ENCODE peak calls at places on chromosomes 6 and 20, in seven cellular contexts. G is AML-193; W is AG09309; N is activated naive CD8-positive, alpha-beta T cell treated with anti-CD3 and anti-CD28 coated beads, Interleukin-2, amount 50 U/mL, for 24 hours; P is activated CD8-positive, alpha-beta memory T cell treated with anti-CD3 and anti-CD28 coated beads, Interleukin-2, amount 10 ng/mL, durations not matched to agents 7 days and 5 days; C is NK-92 treated with Interleukin-12 subunit alpha and Interleukin-12 subunit beta, amount 100 ng/mL, for 24 hours; Z is posterior cingulate gyrus. T is an unnamed sample.

GRCh38 chr20:20261159-20261558 is 106.7 kb upstream of the INSM1 start:
- DNase-seq in N (no peak), Z (no peak), P (no peak), W (no peak), C (no peak), G (peak), T (no peak)

GRCh38 chr6:142302427-142303190 is 802 bp downstream of the ADGRG6 start:
- DNase-seq in W (no peak), P (no peak), Z (no peak), G (no peak), N (no peak), C (no peak), T (no peak)

GRCh38 chr6:7727150-7727950 is 1.5 kb downstream of the BMP6 start:
- DNase-seq in Z (peak), P (no peak), N (peak), C (no peak), W (no peak), G (no peak), T (peak)

GRCh38 chr6:105326216-105326615 is 76.7 kb downstream of the PREP start:
- DNase-seq in P (no peak), N (no peak), Z (no peak), G (no peak), W (no peak), C (no peak), T (no peak)

GRCh38 chr20:52747736-52748135 is 224.4 kb upstream of the TSHZ2 start:
- DNase-seq in W (no peak), N (no peak), G (no peak), Z (no peak), C (no peak), P (no peak), T (no peak)

GRCh38 chr6:157491571-157492232 is 110.7 kb downstream of the ZDHHC14 start:
- DNase-seq in Z (no peak), C (no peak), N (no peak), P (no peak), G (no peak), W (no peak), T (no peak)

GRCh38 chr20:10784337-10785183 is 110.8 kb upstream of the JAG1 start:
- DNase-seq in G (no peak), Z (no peak), P (no peak), C (no peak), W (no peak), N (no peak), T (no peak)

GRCh38 chr6:87697581-87698552 is 4.2 kb downstream of the AKIRIN2 start:
- DNase-seq in G (peak), C (no peak), N (no peak), Z (no peak), P (no peak), W (peak), T (no peak)

GRCh38 chr6:164014716-164015484 is 600.4 kb downstream of the QKI start:
- DNase-seq in C (no peak), P (no peak), W (no peak), N (no peak), Z (no peak), G (no peak), T (no peak)

GRCh38 chr20:35673884-35674283 is 9.2 kb upstream of the CPNE1 start:
- DNase-seq in C (no peak), Z (no peak), G (no peak), N (no peak), W (no peak), P (no peak), T (no peak)

GRCh38 chr6:111804627-111805235 is 68.5 kb downstream of the FYN start:
- DNase-seq in N (peak), W (peak), Z (no peak), C (peak), G (no peak), P (peak), T (peak)

GRCh38 chr6:9484686-9485085 is 930.2 kb downstream of the TFAP2A start:
- DNase-seq in Z (no peak), C (no peak), W (no peak), P (no peak), N (no peak), G (no peak), T (no peak)

GRCh38 chr6:47247227-47247797 is 62.4 kb downstream of the TNFRSF21 start:
- DNase-seq in N (no peak), Z (no peak), W (no peak), P (no peak), C (no peak), G (peak), T (no peak)

GRCh38 chr20:63121246-63121645 is 94.7 kb downstream of the YTHDF1 start:
- DNase-seq in P (no peak), W (no peak), G (no peak), N (no peak), C (no peak), Z (peak), T (no peak)

GRCh38 chr6:156833755-156834154 is 56.6 kb downstream of the ARID1B start:
- DNase-seq in Z (no peak), N (no peak), C (no peak), W (no peak), P (no peak), G (no peak), T (no peak)

GRCh38 chr6:136072691-136073090 is 177.4 kb downstream of the MTFR2 start:
- DNase-seq in N (no peak), W (no peak), G (no peak), C (no peak), Z (no peak), P (no peak), T (no peak)

GRCh38 chr6:155128971-155129370 is 133.9 kb downstream of the TIAM2 start:
- DNase-seq in C (no peak), Z (no peak), P (no peak), W (no peak), N (no peak), G (no peak), T (no peak)

GRCh38 chr6:137775720-137776119 is 91.3 kb upstream of the TNFAIP3 start:
- DNase-seq in N (no peak), G (no peak), Z (no peak), P (no peak), W (no peak), C (no peak), T (no peak)

GRCh38 chr20:25032478-25033183 is 25.3 kb downstream of the ACSS1 start:
- DNase-seq in P (no peak), W (no peak), N (no peak), Z (peak), G (no peak), C (no peak), T (no peak)

GRCh38 chr6:143510991-143511891 is at the start of gene FUCA2:
- DNase-seq in C (peak), G (peak), N (peak), W (peak), Z (peak), P (peak), T (peak)

GRCh38 chr20:46330072-46330763 is 21.9 kb upstream of the CDH22 start:
- DNase-seq in N (no peak), C (no peak), Z (no peak), G (no peak), P (no peak), W (no peak), T (no peak)

GRCh38 chr6:31877651-31878161 is 1.1 kb downstream of the SLC44A4 start:
- DNase-seq in G (no peak), C (no peak), P (no peak), W (no peak), N (no peak), Z (peak), T (no peak)